ENCODE peak calls at places on chromosomes 5 and 9, in six cellular contexts. One of them, this sample, is unnamed. For H3K27me3, the result is how much of the 10 kb centered on the place peaks cover.

GRCh38 chr9:111992523-111992922 is 95.9 kb downstream of the UGCG start:
- DNase-seq in endothelial cell of umbilical vein: peak
- DNase-seq in GM23338: no peak
- DNase-seq in A673: no peak
- DNase-seq in astrocyte: peak
- DNase-seq in GM23248: peak
- DNase-seq in this sample: peak

GRCh38 chr9:95188459-95188858 is 129.1 kb downstream of the FANCC start:
- DNase-seq in GM23248: no peak
- DNase-seq in endothelial cell of umbilical vein: peak
- DNase-seq in A673: no peak
- DNase-seq in astrocyte: no peak
- DNase-seq in GM23338: no peak
- DNase-seq in this sample: no peak

GRCh38 chr5:176161431-176161830 is 76.8 kb upstream of the SIMC1 start:
- DNase-seq in astrocyte: peak
- DNase-seq in GM23338: no peak
- DNase-seq in A673: no peak
- DNase-seq in GM23248: no peak
- DNase-seq in endothelial cell of umbilical vein: no peak
- DNase-seq in this sample: peak

GRCh38 chr5:136364307-136364706 is 1.0 kb downstream of the TRPC7 start:
- DNase-seq in endothelial cell of umbilical vein: no peak
- DNase-seq in astrocyte: no peak
- DNase-seq in A673: peak
- DNase-seq in GM23338: peak
- DNase-seq in GM23248: peak
- DNase-seq in this sample: no peak

GRCh38 chr9:74672237-74672636 is 175.1 kb downstream of the RORB start:
- DNase-seq in GM23338: no peak
- DNase-seq in GM23248: no peak
- DNase-seq in astrocyte: no peak
- DNase-seq in A673: no peak
- DNase-seq in endothelial cell of umbilical vein: no peak
- DNase-seq in this sample: no peak

GRCh38 chr5:149403923-149404745 is 25.0 kb upstream of the IL17B start:
- DNase-seq in endothelial cell of umbilical vein: no peak
- DNase-seq in GM23338: no peak
- DNase-seq in GM23248: peak
- DNase-seq in astrocyte: peak
- DNase-seq in A673: peak
- DNase-seq in this sample: peak

GRCh38 chr5:158881076-158881880 is 218.4 kb downstream of the EBF1 start:
- DNase-seq in astrocyte: no peak
- DNase-seq in GM23248: no peak
- DNase-seq in endothelial cell of umbilical vein: no peak
- DNase-seq in A673: no peak
- DNase-seq in GM23338: no peak
- DNase-seq in this sample: no peak

GRCh38 chr5:176183321-176184074 is 54.7 kb upstream of the SIMC1 start:
- DNase-seq in astrocyte: no peak
- DNase-seq in GM23338: no peak
- DNase-seq in endothelial cell of umbilical vein: no peak
- DNase-seq in A673: no peak
- DNase-seq in GM23248: no peak
- DNase-seq in this sample: no peak

GRCh38 chr9:88238281-88238571 is 100.0 kb upstream of the SPATA31C2 start:
- DNase-seq in A673: no peak
- DNase-seq in GM23338: no peak
- DNase-seq in endothelial cell of umbilical vein: no peak
- DNase-seq in GM23248: no peak
- DNase-seq in astrocyte: no peak
- DNase-seq in this sample: no peak

GRCh38 chr9:107739601-107740082 is 250.1 kb upstream of the KLF4 start:
- DNase-seq in GM23338: no peak
- DNase-seq in GM23248: peak
- DNase-seq in astrocyte: peak
- DNase-seq in A673: no peak
- DNase-seq in endothelial cell of umbilical vein: no peak
- DNase-seq in this sample: peak

GRCh38 chr9:107738789-107739188 is 249.2 kb upstream of the KLF4 start:
- DNase-seq in astrocyte: peak
- DNase-seq in GM23338: no peak
- DNase-seq in A673: no peak
- DNase-seq in GM23248: peak
- DNase-seq in endothelial cell of umbilical vein: no peak
- DNase-seq in this sample: peak

GRCh38 chr9:107740088-107740980 is 250.8 kb upstream of the KLF4 start:
- DNase-seq in astrocyte: no peak
- DNase-seq in GM23338: no peak
- DNase-seq in endothelial cell of umbilical vein: no peak
- DNase-seq in A673: no peak
- DNase-seq in GM23248: peak
- DNase-seq in this sample: peak

GRCh38 chr9:107744873-107745272 is 255.3 kb upstream of the KLF4 start:
- DNase-seq in GM23248: no peak
- DNase-seq in A673: no peak
- DNase-seq in endothelial cell of umbilical vein: no peak
- DNase-seq in GM23338: no peak
- DNase-seq in astrocyte: no peak
- DNase-seq in this sample: no peak

DNA sequence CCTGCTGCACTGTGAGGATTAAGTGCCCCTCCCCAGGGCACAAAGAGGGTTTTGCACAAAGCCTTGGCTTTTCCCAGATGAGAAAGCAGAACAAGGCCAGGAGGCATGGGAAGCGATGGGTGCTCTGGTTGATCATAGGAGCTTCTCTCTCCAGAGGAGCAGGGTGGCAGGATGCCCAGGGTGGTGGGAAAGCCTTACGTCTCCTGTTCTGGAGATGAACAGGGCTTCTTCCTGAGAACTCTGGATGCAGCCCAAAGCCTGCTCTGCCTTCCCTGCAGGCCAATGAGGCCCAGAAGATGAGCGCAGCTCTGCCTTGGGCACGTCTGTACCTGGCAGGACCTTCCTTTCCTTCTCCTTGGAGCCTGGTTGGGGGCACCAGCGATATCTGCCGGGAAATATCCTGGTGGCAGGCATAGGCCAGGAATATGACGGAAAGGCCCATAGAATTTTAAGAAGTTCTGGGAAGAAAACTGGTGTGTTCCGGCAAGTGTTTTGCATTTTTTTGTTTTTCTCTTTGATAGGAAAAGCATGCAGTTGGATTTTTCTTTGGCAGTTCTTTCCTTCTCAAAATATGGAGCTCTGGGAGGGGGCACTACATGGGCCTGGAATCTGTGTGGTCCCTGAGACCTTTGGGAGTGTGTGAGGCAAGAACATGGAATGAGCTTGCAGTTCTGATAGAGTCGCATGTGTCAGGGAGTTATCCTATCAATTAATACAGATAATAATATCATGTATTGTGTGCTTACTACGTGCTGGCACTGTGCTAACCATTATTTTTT is 253.2 kb upstream of the KLF4 start:
- DNase-seq in A673: no peak
- DNase-seq in endothelial cell of umbilical vein: no peak
- DNase-seq in astrocyte: no peak
- DNase-seq in GM23248: no peak
- DNase-seq in GM23338: no peak
- DNase-seq in this sample: no peak
- H3K4me3 ChIP-seq in A673: no peak
- H3K4me3 ChIP-seq in endothelial cell of umbilical vein: no peak
- H3K4me3 ChIP-seq in astrocyte: no peak
- H3K4me3 ChIP-seq in GM23248: no peak
- H3K4me3 ChIP-seq in GM23338: no peak
- H3K4me3 ChIP-seq in this sample: no peak

DNA sequence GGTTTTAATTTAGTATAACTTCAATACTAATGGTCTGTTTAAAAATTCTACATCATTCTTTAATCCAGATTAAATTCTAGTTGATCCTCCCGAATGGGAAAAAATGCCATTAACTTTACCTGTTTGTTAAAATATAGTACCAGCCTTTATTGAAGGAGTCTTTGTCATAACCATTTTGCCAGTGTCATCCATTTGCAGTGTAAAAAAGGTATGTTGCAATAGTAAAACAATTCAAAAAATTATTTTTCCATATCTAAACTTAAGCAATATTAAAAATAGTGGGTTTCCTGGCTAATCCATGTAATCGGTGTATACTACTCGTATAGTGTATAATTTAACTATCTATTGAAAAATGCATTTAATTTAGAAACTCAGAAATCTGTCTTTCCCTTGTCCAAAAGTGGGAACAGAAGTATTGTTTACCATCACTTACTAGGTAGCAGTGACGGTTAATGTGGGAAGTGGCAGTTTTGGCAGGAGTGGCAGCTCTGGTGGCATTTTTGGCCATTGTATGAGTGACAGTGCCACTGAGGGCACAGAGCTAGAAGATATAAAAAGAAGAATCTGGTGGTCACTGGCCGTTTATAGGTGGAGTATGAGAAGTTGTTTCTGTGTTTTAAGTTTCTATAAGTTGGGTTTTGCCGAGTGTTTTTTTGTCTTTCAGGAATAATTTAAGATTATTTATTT is 1.9 kb downstream of the AP3S1 start:
- DNase-seq in GM23248: peak
- DNase-seq in GM23338: no peak
- DNase-seq in astrocyte: no peak
- DNase-seq in A673: no peak
- DNase-seq in endothelial cell of umbilical vein: no peak
- DNase-seq in this sample: no peak
- TF ChIP-seq EZH2 in GM23248: no peak
- TF ChIP-seq EZH2 in GM23338: no peak
- TF ChIP-seq EZH2 in astrocyte: no peak
- TF ChIP-seq EZH2 in A673: no peak
- TF ChIP-seq EZH2 in endothelial cell of umbilical vein: no peak
- TF ChIP-seq EZH2 in this sample: no peak

GRCh38 chr5:180492226-180492903 is 1.8 kb upstream of the CNOT6 start:
- DNase-seq in GM23338: no peak
- DNase-seq in endothelial cell of umbilical vein: no peak
- DNase-seq in astrocyte: no peak
- DNase-seq in A673: no peak
- DNase-seq in GM23248: no peak
- DNase-seq in this sample: no peak
- H3K27me3 ChIP-seq in GM23338: under half
- H3K27me3 ChIP-seq in endothelial cell of umbilical vein: under half
- H3K27me3 ChIP-seq in astrocyte: under half
- H3K27me3 ChIP-seq in A673: under half
- H3K27me3 ChIP-seq in GM23248: under half
- H3K27me3 ChIP-seq in this sample: under half

GRCh38 chr9:137456864-137457405 is 2.2 kb downstream of the NSMF start:
- DNase-seq in endothelial cell of umbilical vein: no peak
- DNase-seq in GM23248: no peak
- DNase-seq in astrocyte: no peak
- DNase-seq in GM23338: no peak
- DNase-seq in A673: no peak
- DNase-seq in this sample: no peak
- H3K4me3 ChIP-seq in endothelial cell of umbilical vein: no peak
- H3K4me3 ChIP-seq in GM23248: no peak
- H3K4me3 ChIP-seq in astrocyte: no peak
- H3K4me3 ChIP-seq in GM23338: no peak
- H3K4me3 ChIP-seq in A673: no peak
- H3K4me3 ChIP-seq in this sample: peak

This sample was measured in fibroblast of lung.